ENCODE peak calls at places on chromosomes 6 and 20, in nine cellular contexts. One of them, this sample, is unnamed.
A peak's percentile ranks its signal among the peaks of the same experiment; 100 is the strongest.

GRCh38 chr6:30881987-30882763 is 2.1 kb upstream of the DDR1 start:
- DNase-seq in HCT116: no peak
- DNase-seq in testis: no peak
- DNase-seq in CD8-positive, alpha-beta T cell: no peak
- DNase-seq in NB4: no peak
- DNase-seq in prostate gland: peak; percentile 36
- DNase-seq in heart right ventricle: no peak
- DNase-seq in fibroblast of pulmonary artery: peak; percentile 31
- DNase-seq in small intestine: no peak
- DNase-seq in this sample: no peak

GRCh38 chr20:34324541-34324940 is 21.4 kb upstream of the AHCY start:
- DNase-seq in HCT116: no peak
- DNase-seq in testis: no peak
- DNase-seq in CD8-positive, alpha-beta T cell: no peak
- DNase-seq in NB4: no peak
- DNase-seq in prostate gland: no peak
- DNase-seq in heart right ventricle: no peak
- DNase-seq in fibroblast of pulmonary artery: no peak
- DNase-seq in small intestine: no peak
- DNase-seq in this sample: no peak

GRCh38 chr6:79713701-79714322 is 82.7 kb downstream of the SH3BGRL2 start:
- DNase-seq in HCT116: peak; percentile 47
- DNase-seq in testis: peak; percentile 63
- DNase-seq in CD8-positive, alpha-beta T cell: peak; percentile 70
- DNase-seq in NB4: peak; percentile 56
- DNase-seq in prostate gland: peak; percentile 32
- DNase-seq in heart right ventricle: no peak
- DNase-seq in fibroblast of pulmonary artery: peak; percentile 66
- DNase-seq in small intestine: peak; percentile 43
- DNase-seq in this sample: no peak

GRCh38 chr20:1953616-1954015 is 40.2 kb downstream of the PDYN start:
- DNase-seq in HCT116: no peak
- DNase-seq in testis: no peak
- DNase-seq in CD8-positive, alpha-beta T cell: no peak
- DNase-seq in NB4: no peak
- DNase-seq in prostate gland: no peak
- DNase-seq in heart right ventricle: no peak
- DNase-seq in fibroblast of pulmonary artery: no peak
- DNase-seq in small intestine: no peak
- DNase-seq in this sample: no peak

GRCh38 chr20:37804584-37805566 is 98.1 kb upstream of the VSTM2L start:
- DNase-seq in HCT116: no peak
- DNase-seq in testis: peak; percentile 29
- DNase-seq in CD8-positive, alpha-beta T cell: no peak
- DNase-seq in NB4: peak; percentile 8
- DNase-seq in prostate gland: no peak
- DNase-seq in heart right ventricle: no peak
- DNase-seq in fibroblast of pulmonary artery: no peak
- DNase-seq in small intestine: no peak
- DNase-seq in this sample: no peak

GRCh38 chr6:1313755-1314503 is 2.0 kb downstream of the FOXQ1 start:
- DNase-seq in HCT116: peak; percentile 15
- DNase-seq in testis: peak; percentile 42
- DNase-seq in CD8-positive, alpha-beta T cell: no peak
- DNase-seq in NB4: peak; percentile 31
- DNase-seq in prostate gland: peak; percentile 51
- DNase-seq in heart right ventricle: no peak
- DNase-seq in fibroblast of pulmonary artery: no peak
- DNase-seq in small intestine: peak; percentile 80
- DNase-seq in this sample: no peak

GRCh38 chr6:168301648-168302398 is 17.8 kb downstream of the DACT2 start:
- DNase-seq in HCT116: no peak
- DNase-seq in testis: no peak
- DNase-seq in CD8-positive, alpha-beta T cell: no peak
- DNase-seq in NB4: no peak
- DNase-seq in prostate gland: no peak
- DNase-seq in heart right ventricle: no peak
- DNase-seq in fibroblast of pulmonary artery: no peak
- DNase-seq in small intestine: peak; percentile 79
- DNase-seq in this sample: no peak

GRCh38 chr20:37987602-37988290 is 45.5 kb downstream of the TTI1 start:
- DNase-seq in HCT116: no peak
- DNase-seq in testis: no peak
- DNase-seq in CD8-positive, alpha-beta T cell: no peak
- DNase-seq in NB4: no peak
- DNase-seq in prostate gland: no peak
- DNase-seq in heart right ventricle: no peak
- DNase-seq in fibroblast of pulmonary artery: no peak
- DNase-seq in small intestine: peak; percentile 25
- DNase-seq in this sample: peak; percentile 70

DNA sequence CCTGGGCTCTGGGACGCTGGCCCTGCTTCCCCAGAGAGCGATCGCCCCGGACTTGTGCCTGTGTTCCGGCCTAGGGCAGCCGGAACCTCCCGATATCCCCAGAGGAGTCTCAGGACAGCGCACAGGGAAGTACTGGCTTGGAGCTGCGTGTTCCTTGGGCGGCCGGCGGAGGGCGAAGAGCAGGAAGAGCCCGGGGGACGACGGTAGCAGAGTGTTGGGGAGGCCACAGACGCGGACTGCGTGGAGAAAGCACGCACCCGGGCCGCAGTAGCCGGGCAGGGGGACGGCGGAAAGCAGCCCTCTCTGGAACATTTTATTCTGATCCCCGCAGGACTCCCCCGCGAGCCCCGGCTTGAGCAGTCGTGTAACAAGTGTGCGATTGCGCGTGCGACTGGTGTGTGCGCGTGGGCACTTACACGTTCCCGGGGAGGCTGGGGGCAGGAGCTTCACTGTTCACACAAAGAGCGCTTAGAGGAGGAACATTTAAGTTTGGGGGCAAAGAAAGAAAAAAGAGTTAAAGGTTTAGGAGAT is 36.1 kb downstream of the NCR2 start:
- DNase-seq in HCT116: no peak
- DNase-seq in testis: peak; percentile 77
- DNase-seq in CD8-positive, alpha-beta T cell: no peak
- DNase-seq in NB4: peak; percentile 22
- DNase-seq in prostate gland: no peak
- DNase-seq in heart right ventricle: peak; percentile 55
- DNase-seq in fibroblast of pulmonary artery: peak; percentile 51
- DNase-seq in small intestine: peak; percentile 63
- DNase-seq in this sample: no peak
- H3K4me3 ChIP-seq in HCT116: no peak overlapping the region
- H3K4me3 ChIP-seq in testis: peak overlapping the region; percentile 29
- H3K4me3 ChIP-seq in CD8-positive, alpha-beta T cell: peak overlapping the region; percentile 45
- H3K4me3 ChIP-seq in NB4: no peak overlapping the region
- H3K4me3 ChIP-seq in prostate gland: no peak overlapping the region
- H3K4me3 ChIP-seq in heart right ventricle: peak overlapping the region; percentile 43
- H3K4me3 ChIP-seq in fibroblast of pulmonary artery: peak overlapping the region; percentile 24
- H3K4me3 ChIP-seq in small intestine: no peak overlapping the region
- H3K4me3 ChIP-seq in this sample: peak overlapping the region; percentile 24

GRCh38 chr6:25223421-25224052 is 55.6 kb upstream of the CARMIL1 start:
- DNase-seq in HCT116: peak; percentile 61
- DNase-seq in testis: peak; percentile 67
- DNase-seq in CD8-positive, alpha-beta T cell: peak; percentile 73
- DNase-seq in NB4: peak; percentile 67
- DNase-seq in prostate gland: peak; percentile 42
- DNase-seq in heart right ventricle: peak; percentile 56
- DNase-seq in fibroblast of pulmonary artery: peak; percentile 82
- DNase-seq in small intestine: peak; percentile 71
- DNase-seq in this sample: no peak
- H3K4me3 ChIP-seq in HCT116: peak overlapping the region; percentile 18
- H3K4me3 ChIP-seq in testis: no peak overlapping the region
- H3K4me3 ChIP-seq in CD8-positive, alpha-beta T cell: no peak overlapping the region
- H3K4me3 ChIP-seq in NB4: no peak overlapping the region
- H3K4me3 ChIP-seq in prostate gland: no peak overlapping the region
- H3K4me3 ChIP-seq in heart right ventricle: peak overlapping the region; percentile 34
- H3K4me3 ChIP-seq in fibroblast of pulmonary artery: peak overlapping the region; percentile 30
- H3K4me3 ChIP-seq in small intestine: no peak overlapping the region
- H3K4me3 ChIP-seq in this sample: peak overlapping the region; percentile 24

DNA sequence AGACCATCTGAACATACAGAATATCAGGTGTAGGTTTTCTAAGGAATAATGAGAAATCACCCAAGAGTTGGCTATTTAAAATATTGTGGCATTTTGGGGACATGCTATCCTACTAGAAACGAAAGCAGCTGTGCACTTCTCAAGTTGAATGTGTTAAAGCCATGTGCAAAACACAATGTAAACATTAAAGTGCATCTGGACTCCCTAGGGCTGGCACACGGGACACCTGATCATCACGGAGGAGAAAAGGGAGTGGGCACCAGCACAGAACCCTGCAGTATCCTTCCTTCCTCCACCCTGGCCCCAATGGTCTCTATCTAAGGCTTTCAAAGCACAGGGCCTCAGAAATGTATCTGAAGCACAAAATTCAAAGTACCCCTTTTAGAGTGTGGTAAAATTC is 94.3 kb downstream of the INSM1 start:
- DNase-seq in HCT116: no peak
- DNase-seq in testis: no peak
- DNase-seq in CD8-positive, alpha-beta T cell: no peak
- DNase-seq in NB4: no peak
- DNase-seq in prostate gland: no peak
- DNase-seq in heart right ventricle: no peak
- DNase-seq in fibroblast of pulmonary artery: no peak
- DNase-seq in small intestine: no peak
- DNase-seq in this sample: no peak
- H3K4me3 ChIP-seq in HCT116: no peak overlapping the region
- H3K4me3 ChIP-seq in testis: no peak overlapping the region
- H3K4me3 ChIP-seq in CD8-positive, alpha-beta T cell: no peak overlapping the region
- H3K4me3 ChIP-seq in NB4: no peak overlapping the region
- H3K4me3 ChIP-seq in prostate gland: no peak overlapping the region
- H3K4me3 ChIP-seq in heart right ventricle: no peak overlapping the region
- H3K4me3 ChIP-seq in fibroblast of pulmonary artery: no peak overlapping the region
- H3K4me3 ChIP-seq in small intestine: no peak overlapping the region
- H3K4me3 ChIP-seq in this sample: no peak overlapping the region

GRCh38 chr20:3783516-3784225 is 2.4 kb upstream of the SPEF1 start:
- DNase-seq in HCT116: no peak
- DNase-seq in testis: no peak
- DNase-seq in CD8-positive, alpha-beta T cell: no peak
- DNase-seq in NB4: no peak
- DNase-seq in prostate gland: no peak
- DNase-seq in heart right ventricle: no peak
- DNase-seq in fibroblast of pulmonary artery: no peak
- DNase-seq in small intestine: no peak
- DNase-seq in this sample: no peak

GRCh38 chr20:3783068-3783489 is 1.8 kb upstream of the SPEF1 start:
- DNase-seq in HCT116: no peak
- DNase-seq in testis: no peak
- DNase-seq in CD8-positive, alpha-beta T cell: no peak
- DNase-seq in NB4: no peak
- DNase-seq in prostate gland: peak; percentile 73
- DNase-seq in heart right ventricle: no peak
- DNase-seq in fibroblast of pulmonary artery: no peak
- DNase-seq in small intestine: no peak
- DNase-seq in this sample: peak; percentile 82

GRCh38 chr20:3782597-3782996 is 1.3 kb upstream of the SPEF1 start:
- DNase-seq in HCT116: no peak
- DNase-seq in testis: no peak
- DNase-seq in CD8-positive, alpha-beta T cell: no peak
- DNase-seq in NB4: no peak
- DNase-seq in prostate gland: no peak
- DNase-seq in heart right ventricle: no peak
- DNase-seq in fibroblast of pulmonary artery: no peak
- DNase-seq in small intestine: no peak
- DNase-seq in this sample: no peak

GRCh38 chr20:3778976-3779375 is 2.3 kb downstream of the SPEF1 start:
- DNase-seq in HCT116: no peak
- DNase-seq in testis: no peak
- DNase-seq in CD8-positive, alpha-beta T cell: no peak
- DNase-seq in NB4: no peak
- DNase-seq in prostate gland: no peak
- DNase-seq in heart right ventricle: no peak
- DNase-seq in fibroblast of pulmonary artery: no peak
- DNase-seq in small intestine: no peak
- DNase-seq in this sample: no peak

DNA sequence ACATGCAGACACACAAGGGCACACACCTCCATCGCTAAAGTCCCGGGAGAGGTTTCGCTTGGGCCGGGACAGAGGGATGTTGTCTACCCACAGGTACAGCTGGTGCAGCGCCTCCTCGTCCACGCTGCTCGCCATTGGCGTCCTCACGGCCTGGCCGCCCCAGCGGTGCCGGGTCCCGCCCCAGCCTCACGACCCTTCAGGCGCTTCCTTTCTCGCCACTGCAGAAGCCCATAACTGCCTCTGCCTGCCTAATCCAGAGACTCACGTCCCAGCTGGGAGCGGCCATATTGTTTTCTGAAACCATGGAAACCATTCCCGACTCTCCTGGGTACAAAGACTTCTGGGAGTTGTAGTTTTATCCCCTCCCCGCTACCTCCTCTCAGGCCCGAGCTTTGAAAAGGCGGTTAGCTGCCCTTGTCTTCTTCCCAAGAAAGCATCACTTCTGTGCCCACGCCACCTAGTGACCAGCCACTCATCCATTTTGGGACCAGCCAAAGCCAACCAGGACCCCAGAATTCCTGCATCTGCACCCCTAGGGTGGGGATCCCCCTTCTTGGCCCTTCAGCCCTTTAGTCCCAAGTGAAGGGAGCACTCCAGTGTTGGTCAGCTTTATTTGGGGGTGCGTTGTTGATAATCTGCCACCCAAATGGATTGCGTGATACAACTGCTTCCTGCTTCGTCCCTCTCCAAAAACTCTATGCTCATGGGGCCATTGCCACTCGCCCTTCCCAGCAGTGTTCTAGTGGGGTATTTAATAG is at the start of gene SPEF1:
- DNase-seq in HCT116: peak; percentile 92
- DNase-seq in testis: peak; percentile 95
- DNase-seq in CD8-positive, alpha-beta T cell: no peak
- DNase-seq in NB4: peak; percentile 94
- DNase-seq in prostate gland: peak; percentile 76
- DNase-seq in heart right ventricle: peak; percentile 55
- DNase-seq in fibroblast of pulmonary artery: peak; percentile 93
- DNase-seq in small intestine: peak; percentile 92
- DNase-seq in this sample: no peak
- H3K4me3 ChIP-seq in HCT116: peak within 1 kb of the TSS; percentile 64
- H3K4me3 ChIP-seq in testis: peak within 1 kb of the TSS; percentile 6
- H3K4me3 ChIP-seq in CD8-positive, alpha-beta T cell: no peak within 1 kb of the TSS
- H3K4me3 ChIP-seq in NB4: peak within 1 kb of the TSS; percentile 57
- H3K4me3 ChIP-seq in prostate gland: peak within 1 kb of the TSS; percentile 32
- H3K4me3 ChIP-seq in heart right ventricle: peak within 1 kb of the TSS; percentile 51
- H3K4me3 ChIP-seq in fibroblast of pulmonary artery: peak within 1 kb of the TSS; percentile 42
- H3K4me3 ChIP-seq in small intestine: no peak within 1 kb of the TSS
- H3K4me3 ChIP-seq in this sample: peak within 1 kb of the TSS; percentile 39

This sample was measured in vagina.